ENCODE peak calls at places on chromosomes 7 and 10, in four cellular contexts. N is left ventricle myocardium inferior, F is Peyer's patch, A is lung. O is an unnamed sample.

GRCh38 chr10:69464401-69464800 is 13.1 kb downstream of the TSPAN15 start:
- DNase-seq in N (no peak), F (peak), A (no peak), O (no peak)

GRCh38 chr7:7989133-7989984 is 20.8 kb downstream of the GLCCI1 start:
- DNase-seq in A (no peak), F (no peak), N (no peak), O (no peak)

GRCh38 chr7:130228840-130229239 is 21.2 kb downstream of the SSMEM1 start:
- DNase-seq in A (no peak), N (no peak), F (no peak), O (no peak)

GRCh38 chr7:138875794-138876193 is 77.8 kb upstream of the ATP6V0A4 start:
- DNase-seq in A (no peak), N (no peak), F (no peak), O (no peak)

GRCh38 chr7:12943781-12944180 is 256.3 kb downstream of the ARL4A start:
- DNase-seq in A (no peak), N (no peak), F (no peak), O (no peak)

GRCh38 chr7:98354511-98355249 is 46.2 kb downstream of the BAIAP2L1 start:
- DNase-seq in N (no peak), A (peak), F (peak), O (no peak)

GRCh38 chr10:131848741-131849590 is 51.8 kb upstream of the PPP2R2D start:
- DNase-seq in N (no peak), A (no peak), F (peak), O (no peak)

GRCh38 chr10:43417950-43418768 is 9.2 kb upstream of the HNRNPF start:
- DNase-seq in A (no peak), N (no peak), F (no peak), O (no peak)

GRCh38 chr7:27165089-27165654 is at the start of gene HOXA9:
- DNase-seq in N (peak), F (peak), A (no peak), O (no peak)

GRCh38 chr7:44956157-44956766 is 22.6 kb downstream of the MYO1G start:
- DNase-seq in A (no peak), F (no peak), N (no peak), O (no peak)

GRCh38 chr10:31888442-31888841 is 40.2 kb downstream of the ARHGAP12 start:
- DNase-seq in F (no peak), N (no peak), A (no peak), O (no peak)

GRCh38 chr10:126063353-126063791 is 167.0 kb downstream of the FANK1 start:
- DNase-seq in A (no peak), N (no peak), F (no peak), O (no peak)

GRCh38 chr10:126060232-126060935 is 164.0 kb downstream of the FANK1 start:
- DNase-seq in N (peak), A (no peak), F (no peak), O (peak)

GRCh38 chr10:126064512-126064911 is 168.1 kb downstream of the FANK1 start:
- DNase-seq in N (no peak), A (no peak), F (no peak), O (no peak)

GRCh38 chr10:126061526-126061925 is 165.2 kb downstream of the FANK1 start:
- DNase-seq in F (no peak), N (no peak), A (no peak), O (no peak)

GRCh38 chr10:126062132-126063032 is 166.0 kb downstream of the FANK1 start:
- DNase-seq in N (peak), A (peak), F (no peak), O (peak)
- H3K4me3 ChIP-seq in N (no peak), A (no peak), F (no peak), O (no peak)

DNA sequence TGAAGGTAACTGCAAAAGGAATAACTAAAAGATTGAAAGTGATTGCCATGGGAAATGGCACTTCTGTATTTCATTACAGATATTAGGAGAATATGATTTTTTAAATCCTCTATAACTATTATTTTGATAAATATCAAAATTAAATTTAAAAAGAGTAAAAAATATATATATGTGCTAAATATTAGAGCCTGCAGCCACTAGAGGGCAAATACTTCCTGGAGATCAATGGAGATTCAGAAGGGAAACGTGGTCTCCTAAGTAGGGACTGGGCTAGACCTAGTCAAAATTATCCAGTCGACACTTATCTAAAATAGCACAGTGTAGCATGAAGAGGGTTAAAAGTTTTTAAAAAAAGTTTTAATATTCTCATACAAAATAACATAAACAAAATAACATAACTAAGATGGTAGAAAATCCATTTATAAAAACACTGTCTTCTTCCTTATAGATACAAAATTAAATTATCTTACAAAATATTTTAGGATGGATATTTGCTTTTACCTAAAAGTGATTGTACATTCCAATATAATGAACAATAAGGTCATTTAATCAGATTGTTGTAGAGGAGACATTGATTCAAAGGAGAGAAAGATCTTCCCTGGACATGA is 434.3 kb downstream of the MDFIC start:
- DNase-seq in N (no peak), A (no peak), F (no peak), O (no peak)
- TF ChIP-seq CTCF in N (peak), A (no peak), F (peak), O (no peak)

DNA sequence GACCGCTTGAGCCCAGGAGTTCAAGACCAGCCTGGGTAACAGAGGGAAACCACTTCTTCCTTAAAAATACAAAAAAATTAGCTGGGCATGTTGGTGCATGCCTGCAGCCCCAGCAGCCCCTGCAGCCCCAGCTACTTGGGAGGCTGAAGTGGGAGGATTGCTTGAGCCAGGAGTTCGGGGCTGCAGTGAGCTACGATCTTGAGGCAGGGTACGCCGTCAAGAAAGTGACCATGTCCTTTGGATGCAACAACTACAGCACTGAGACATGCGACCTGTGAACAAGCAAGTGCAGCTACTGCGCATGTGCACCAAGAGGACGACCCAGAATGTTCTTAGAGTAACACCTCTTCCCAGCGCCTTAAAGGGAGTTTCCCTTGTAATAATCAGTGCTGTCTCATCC is 66.6 kb upstream of the ZNF479 start:
- DNase-seq in A (no peak), N (no peak), F (no peak), O (no peak)
- H3K4me3 ChIP-seq in A (no peak), N (no peak), F (no peak), O (no peak)

DNA sequence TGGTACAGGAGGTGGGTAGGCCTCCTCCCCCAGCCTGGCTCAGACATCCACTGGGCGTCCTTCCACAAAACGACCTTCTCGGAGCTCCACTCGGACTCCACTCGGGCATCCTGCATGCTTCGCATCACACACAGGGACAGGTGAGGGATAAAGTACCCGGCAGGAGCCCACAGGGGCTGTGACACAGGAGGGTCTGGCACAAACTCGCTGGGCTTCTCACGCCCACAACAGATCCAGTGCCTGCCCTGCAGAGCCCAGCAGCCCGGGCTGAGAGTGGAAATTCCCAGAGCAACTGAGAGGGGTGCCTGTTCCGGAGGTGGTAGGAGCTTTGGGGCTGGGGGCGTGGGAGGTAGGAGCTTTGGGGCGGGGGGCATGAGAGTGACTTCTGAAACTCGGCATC is 108.4 kb downstream of the MKI67 start:
- DNase-seq in N (no peak), F (peak), A (no peak), O (no peak)
- TF ChIP-seq CTCF in N (no peak), F (no peak), A (no peak), O (no peak)

GRCh38 chr7:36407636-36408550 is 18.2 kb downstream of the ANLN start:
- DNase-seq in F (no peak), A (no peak), N (no peak), O (no peak)
- H3K4me3 ChIP-seq in F (no peak), A (no peak), N (no peak), O (no peak)

GRCh38 chr7:66500087-66500486 is 128.6 kb upstream of the KCTD7 start:
- DNase-seq in A (no peak), N (no peak), F (no peak), O (no peak)

GRCh38 chr7:66503551-66504031 is 125.1 kb upstream of the KCTD7 start:
- DNase-seq in N (no peak), A (no peak), F (no peak), O (no peak)

GRCh38 chr7:66504131-66504530 is 124.5 kb upstream of the KCTD7 start:
- DNase-seq in N (no peak), A (no peak), F (no peak), O (no peak)

GRCh38 chr7:66503036-66503370 is 125.7 kb upstream of the KCTD7 start:
- DNase-seq in F (no peak), A (no peak), N (no peak), O (no peak)

DNA sequence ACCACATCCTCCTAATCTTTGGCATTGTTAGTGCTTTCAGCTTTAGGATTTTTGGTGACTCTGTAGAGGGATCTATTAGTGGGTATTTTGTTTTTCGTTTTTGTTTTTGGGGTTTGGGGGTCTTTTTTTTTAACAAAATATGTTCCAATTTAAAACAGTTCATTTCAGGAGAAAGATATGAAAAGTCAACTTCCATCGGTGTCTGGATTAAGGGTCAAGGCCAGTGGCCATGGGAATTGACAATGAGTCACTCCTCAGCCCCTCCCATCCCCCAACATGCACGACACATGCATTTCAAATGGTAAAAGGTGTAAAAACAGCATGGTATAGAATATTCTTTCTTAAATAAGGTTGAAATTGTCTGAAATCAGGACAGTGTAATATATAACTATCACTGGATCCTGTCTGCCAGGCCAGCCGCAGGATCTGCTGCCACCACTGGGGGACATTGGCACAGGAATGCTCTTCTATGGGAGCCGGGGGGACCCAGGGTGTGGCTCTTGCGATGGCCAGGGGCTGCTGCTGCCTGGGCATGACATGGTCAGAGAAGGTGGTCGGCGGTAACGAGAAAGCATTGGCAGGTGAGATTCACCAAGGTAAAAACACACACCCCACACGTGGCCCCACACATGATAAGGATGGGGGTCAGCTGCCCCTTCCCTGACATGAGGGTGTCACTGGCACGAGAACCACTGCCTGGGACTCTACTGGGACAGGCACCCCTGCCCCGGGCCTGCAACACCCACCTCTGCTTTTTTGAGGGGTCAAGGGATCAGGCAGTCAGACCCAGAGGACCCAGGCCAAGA is 126.2 kb upstream of the KCTD7 start:
- DNase-seq in A (no peak), F (no peak), N (no peak), O (no peak)
- TF ChIP-seq CTCF in A (no peak), F (no peak), N (no peak), O (no peak)

GRCh38 chr7:5554287-5554785 is 130.7 kb upstream of the TNRC18 start:
- DNase-seq in A (no peak), F (no peak), N (no peak), O (no peak)

GRCh38 chr7:5559586-5559985 is 136.0 kb upstream of the TNRC18 start:
- DNase-seq in N (no peak), A (no peak), F (no peak), O (no peak)

GRCh38 chr7:5552123-5552522 is 128.5 kb upstream of the TNRC18 start:
- DNase-seq in A (no peak), F (no peak), N (no peak), O (no peak)

GRCh38 chr7:5553298-5553877 is 129.8 kb upstream of the TNRC18 start:
- DNase-seq in F (peak), A (no peak), N (no peak), O (no peak)

DNA sequence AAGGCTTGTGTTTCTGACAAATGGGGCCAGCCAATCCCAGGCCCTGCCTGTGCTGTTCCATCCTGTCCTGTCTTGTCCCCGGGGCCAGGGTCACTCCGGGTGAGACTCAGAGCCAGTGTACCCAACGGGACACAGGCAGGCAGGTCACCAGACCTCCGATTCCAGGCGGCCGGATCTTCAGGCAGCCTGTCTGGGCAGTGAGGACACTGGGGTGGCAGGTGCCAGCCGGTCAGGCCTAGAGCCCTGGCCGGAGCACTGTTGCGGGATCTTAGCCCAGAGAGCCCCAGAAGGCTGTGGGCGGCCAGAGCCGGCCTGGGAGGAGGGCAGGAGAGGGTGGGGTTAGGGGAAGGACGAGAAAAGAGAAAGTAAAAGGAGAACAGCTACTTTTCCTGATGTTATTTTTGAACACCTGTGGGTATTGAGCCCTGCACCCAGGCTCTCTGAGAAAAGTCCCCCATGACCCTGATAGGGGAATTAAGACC is 134.3 kb upstream of the TNRC18 start:
- DNase-seq in A (peak), F (peak), N (peak), O (peak)
- H3K4me3 ChIP-seq in A (no peak), F (peak), N (peak), O (no peak)

GRCh38 chr7:30562498-30562897 is 32.2 kb upstream of the GARS1 start:
- DNase-seq in A (no peak), N (no peak), F (no peak), O (no peak)
- TF ChIP-seq CTCF in A (no peak), N (no peak), F (no peak), O (no peak)

O was measured in right atrium auricular region.